ENCODE peak calls at places on chromosomes 1 and 21, in four cellular contexts. J, T, A and Z are unnamed samples.
A peak's percentile ranks its signal among the peaks of the same experiment; 100 is the strongest.

GRCh38 chr1:153341431-153341934 is 7.2 kb downstream of the PGLYRP4 start:
- DNase-seq in T (no peak), J (no peak), A (no peak), Z (no peak)

GRCh38 chr1:200733907-200734306 is 4.8 kb upstream of the CAMSAP2 start:
- DNase-seq in T (no peak), J (no peak), A (no peak), Z (no peak)

GRCh38 chr1:168343566-168343965 is 62.9 kb downstream of the TBX19 start:
- DNase-seq in A (no peak), T (no peak), J (peak; percentile 11), Z (no peak)

GRCh38 chr1:205580140-205580922 is 51.5 kb downstream of the ELK4 start:
- DNase-seq in A (no peak), T (no peak), J (no peak), Z (no peak)

GRCh38 chr1:54122131-54122751 is 30.6 kb downstream of the CDCP2 start:
- DNase-seq in A (peak; percentile 68), J (no peak), T (no peak), Z (peak; percentile 62)

GRCh38 chr1:212506666-212507065 is 73.9 kb downstream of the NENF start:
- DNase-seq in T (no peak), A (no peak), J (no peak), Z (no peak)

GRCh38 chr1:22786719-22787489 is 76.3 kb downstream of the EPHB2 start:
- DNase-seq in A (no peak), T (no peak), J (no peak), Z (no peak)

GRCh38 chr1:4564083-4564482 is 90.3 kb upstream of the AJAP1 start:
- DNase-seq in T (no peak), J (no peak), A (no peak), Z (no peak)

GRCh38 chr1:27628712-27629111 is 6.3 kb downstream of the FGR start:
- DNase-seq in A (peak; percentile 71), T (no peak), J (no peak), Z (no peak)

GRCh38 chr1:54246097-54246721 is 46.2 kb downstream of the MRPL37 start:
- DNase-seq in J (no peak), T (no peak), A (no peak), Z (no peak)

GRCh38 chr1:107326823-107327445 is 186.1 kb downstream of the NTNG1 start:
- DNase-seq in A (no peak), J (peak; percentile 0), T (no peak), Z (no peak)

GRCh38 chr21:36235058-36235582 is 78.5 kb downstream of the DOP1B start:
- DNase-seq in A (peak; percentile 22), J (no peak), T (no peak), Z (no peak)

GRCh38 chr1:16014509-16015482 is 3.0 kb downstream of the HSPB7 start:
- DNase-seq in A (no peak), J (no peak), T (no peak), Z (no peak)

GRCh38 chr1:157369808-157370521 is 182.3 kb downstream of the FCRL5 start:
- DNase-seq in J (peak; percentile 60), T (peak; percentile 12), A (no peak), Z (no peak)

GRCh38 chr1:200877839-200878551 is 5.2 kb downstream of the GPR25 start:
- DNase-seq in A (no peak), J (no peak), T (no peak), Z (no peak)

GRCh38 chr1:46333300-46334029 is 7.1 kb upstream of the NSUN4 start:
- DNase-seq in A (no peak), T (no peak), J (peak; percentile 44), Z (peak; percentile 19)

GRCh38 chr1:63545780-63546179 is 22.5 kb downstream of the EFCAB7 start:
- DNase-seq in A (no peak), T (no peak), J (peak; percentile 34), Z (no peak)

GRCh38 chr1:204659061-204659460 is 26.5 kb downstream of the LRRN2 start:
- DNase-seq in A (no peak), T (no peak), J (no peak), Z (no peak)

GRCh38 chr1:17999884-18000283 is 107.7 kb upstream of the IGSF21 start:
- DNase-seq in A (no peak), J (no peak), T (no peak), Z (no peak)

GRCh38 chr1:195097316-195097715 is 1510.9 kb downstream of the KCNT2 start:
- DNase-seq in J (peak; percentile 28), A (no peak), T (no peak), Z (no peak)

GRCh38 chr1:95028954-95029353 is 43.8 kb downstream of the ALG14 start:
- DNase-seq in T (no peak), A (no peak), J (no peak), Z (no peak)

GRCh38 chr1:40739455-40740008 is 44.1 kb upstream of the KCNQ4 start:
- DNase-seq in J (peak; percentile 26), A (no peak), T (no peak), Z (no peak)

GRCh38 chr21:33684923-33685560 is 42.7 kb downstream of the ITSN1 start:
- DNase-seq in A (no peak), J (no peak), T (no peak), Z (no peak)

GRCh38 chr1:167493372-167493771 is 25.0 kb downstream of the CD247 start:
- DNase-seq in A (no peak), T (no peak), J (no peak), Z (no peak)

GRCh38 chr1:71649588-71649987 is 568.8 kb upstream of the ZRANB2 start:
- DNase-seq in J (no peak), T (no peak), A (no peak), Z (no peak)

GRCh38 chr1:20164694-20165202 is 21.1 kb upstream of the UBXN10 start:
- DNase-seq in A (no peak), T (no peak), J (no peak), Z (no peak)

GRCh38 chr1:2229032-2229920 is 1.2 kb downstream of the SKI start:
- DNase-seq in A (peak; percentile 95), T (no peak), J (peak; percentile 58), Z (peak; percentile 86)

GRCh38 chr1:185050823-185051451 is 5.6 kb downstream of the RNF2 start:
- DNase-seq in T (no peak), J (no peak), A (no peak), Z (no peak)

GRCh38 chr1:36115200-36115669 is 9.8 kb downstream of the COL8A2 start:
- DNase-seq in A (no peak), J (peak; percentile 89), T (peak; percentile 80), Z (no peak)

GRCh38 chr1:148263128-148263905 is 111.2 kb upstream of the NBPF11 start:
- DNase-seq in J (peak; percentile 81), A (peak; percentile 86), T (no peak), Z (peak; percentile 74)

GRCh38 chr1:200487650-200488049 is 77.8 kb upstream of the ZNF281 start:
- DNase-seq in J (no peak), T (no peak), A (no peak), Z (no peak)